ENCODE peak calls at places on chromosome 13, in seven cellular contexts. S is IMR-90, J is neuronal stem cell, C is H9, A is trophoblast cell, W is H1, O is mesenchymal stem cell. U is an unnamed sample. For H3K4me1, the result is how much of the 10 kb centered on the place peaks cover.

GRCh38 chr13:51816604-51817254 is 12.8 kb upstream of the DHRS12 start:
- DNase-seq in S (no peak), J (no peak), C (no peak), A (peak), W (no peak), O (no peak), U (no peak)

GRCh38 chr13:110560606-110561334 is 752 bp downstream of the RAB20 start:
- DNase-seq in S (no peak), J (peak), C (peak), A (peak), W (no peak), O (peak), U (peak)

GRCh38 chr13:110334256-110334655 is 27.2 kb downstream of the COL4A2 start:
- DNase-seq in S (peak), J (no peak), C (no peak), A (peak), W (no peak), O (peak), U (no peak)

GRCh38 chr13:75384881-75385707 is 96.9 kb downstream of the TBC1D4 start:
- DNase-seq in S (no peak), J (no peak), C (no peak), A (no peak), W (no peak), O (no peak), U (no peak)

GRCh38 chr13:112959206-112959605 is 9.8 kb upstream of the MCF2L start:
- DNase-seq in S (no peak), J (no peak), C (no peak), A (no peak), W (no peak), O (no peak), U (no peak)

GRCh38 chr13:21060063-21060826 is 1.1 kb downstream of the LATS2 start:
- DNase-seq in S (peak), J (no peak), C (no peak), A (peak), W (peak), O (peak), U (peak)

GRCh38 chr13:100513987-100514670 is 74.5 kb downstream of the GGACT start:
- DNase-seq in S (no peak), J (no peak), C (peak), A (no peak), W (no peak), O (peak), U (no peak)

GRCh38 chr13:101785858-101786257 is 333.4 kb downstream of the ITGBL1 start:
- DNase-seq in S (peak), J (peak), C (peak), A (no peak), W (peak), O (peak), U (peak)

GRCh38 chr13:99740261-99740979 is 231.1 kb downstream of the ZIC5 start:
- DNase-seq in S (no peak), J (no peak), C (no peak), A (no peak), W (peak), O (no peak), U (peak)

GRCh38 chr13:65336916-65337315 is 1893.2 kb downstream of the PCDH9 start:
- DNase-seq in S (peak), J (no peak), C (no peak), A (no peak), W (no peak), O (no peak), U (no peak)

GRCh38 chr13:30019648-30020626 is 169.5 kb upstream of the UBL3 start:
- DNase-seq in S (no peak), J (no peak), C (no peak), A (peak), W (no peak), O (no peak), U (peak)

GRCh38 chr13:59906413-59907027 is 257.2 kb downstream of the DIAPH3 start:
- DNase-seq in S (peak), J (no peak), C (no peak), A (no peak), W (no peak), O (peak), U (peak)

GRCh38 chr13:39036212-39036611 is 1.7 kb downstream of the PROSER1 start:
- DNase-seq in S (peak), J (no peak), C (no peak), A (peak), W (no peak), O (peak), U (peak)

GRCh38 chr13:24216176-24216575 is 55.7 kb downstream of the SPATA13 start:
- DNase-seq in S (no peak), J (no peak), C (no peak), A (no peak), W (no peak), O (no peak), U (no peak)

GRCh38 chr13:40445557-40445990 is 220.9 kb downstream of the FOXO1 start:
- DNase-seq in S (no peak), J (no peak), C (peak), A (peak), W (no peak), O (no peak), U (peak)

GRCh38 chr13:36297600-36298338 is at the start of gene CCDC169:
- DNase-seq in S (peak), J (peak), C (peak), A (peak), W (peak), O (peak), U (peak)

GRCh38 chr13:21676611-21677021 is 5.7 kb downstream of the FGF9 start:
- DNase-seq in S (no peak), J (peak), C (peak), A (no peak), W (peak), O (no peak), U (peak)

GRCh38 chr13:41196620-41197019 is 2.3 kb upstream of the KBTBD7 start:
- DNase-seq in S (no peak), J (no peak), C (no peak), A (no peak), W (no peak), O (no peak), U (peak)

GRCh38 chr13:100550433-100550832 is 38.2 kb downstream of the GGACT start:
- DNase-seq in S (peak), J (no peak), C (no peak), A (no peak), W (peak), O (peak), U (no peak)

GRCh38 chr13:40352807-40353562 is 313.5 kb downstream of the FOXO1 start:
- DNase-seq in S (no peak), J (no peak), C (no peak), A (no peak), W (no peak), O (no peak), U (no peak)

GRCh38 chr13:50167967-50168366 is 152.7 kb downstream of the KCNRG start:
- DNase-seq in S (no peak), J (no peak), C (no peak), A (no peak), W (no peak), O (no peak), U (no peak)

GRCh38 chr13:40550130-40550529 is 116.3 kb downstream of the FOXO1 start:
- DNase-seq in S (no peak), J (no peak), C (no peak), A (no peak), W (no peak), O (peak), U (no peak)

GRCh38 chr13:27988520-27988919 is at the start of gene URAD:
- DNase-seq in S (no peak), J (no peak), C (no peak), A (peak), W (no peak), O (no peak), U (no peak)

GRCh38 chr13:79973533-79973963 is 367.4 kb downstream of the SPRY2 start:
- DNase-seq in S (no peak), J (no peak), C (no peak), A (no peak), W (no peak), O (no peak), U (peak)

GRCh38 chr13:30907167-30907761 is 1.2 kb downstream of the MEDAG start:
- DNase-seq in S (peak), J (no peak), C (no peak), A (no peak), W (no peak), O (peak), U (peak)

GRCh38 chr13:113977976-113978375 is 4.1 kb upstream of the C13orf46 start:
- DNase-seq in S (no peak), J (no peak), C (no peak), A (no peak), W (no peak), O (no peak), U (no peak)

GRCh38 chr13:105991622-105992254 is 543.7 kb downstream of the EFNB2 start:
- DNase-seq in S (peak), J (no peak), C (no peak), A (peak), W (no peak), O (peak), U (peak)

GRCh38 chr13:53778937-53779336 is 750.3 kb downstream of the OLFM4 start:
- DNase-seq in S (no peak), J (no peak), C (no peak), A (no peak), W (no peak), O (no peak), U (peak)

GRCh38 chr13:110257408-110257807 is 49.5 kb downstream of the COL4A1 start:
- DNase-seq in S (no peak), J (no peak), C (no peak), A (no peak), W (no peak), O (no peak), U (no peak)

GRCh38 chr13:95185851-95186250 is 115.4 kb downstream of the ABCC4 start:
- DNase-seq in S (no peak), J (no peak), C (no peak), A (no peak), W (no peak), O (no peak), U (peak)

GRCh38 chr13:95182570-95183285 is 118.5 kb downstream of the ABCC4 start:
- DNase-seq in S (no peak), J (no peak), C (no peak), A (no peak), W (no peak), O (no peak), U (no peak)

GRCh38 chr13:95184317-95184716 is 116.9 kb downstream of the ABCC4 start:
- DNase-seq in S (no peak), J (no peak), C (no peak), A (no peak), W (no peak), O (no peak), U (no peak)

GRCh38 chr13:95188128-95188527 is 113.1 kb downstream of the ABCC4 start:
- DNase-seq in S (no peak), J (no peak), C (no peak), A (no peak), W (no peak), O (peak), U (no peak)

DNA sequence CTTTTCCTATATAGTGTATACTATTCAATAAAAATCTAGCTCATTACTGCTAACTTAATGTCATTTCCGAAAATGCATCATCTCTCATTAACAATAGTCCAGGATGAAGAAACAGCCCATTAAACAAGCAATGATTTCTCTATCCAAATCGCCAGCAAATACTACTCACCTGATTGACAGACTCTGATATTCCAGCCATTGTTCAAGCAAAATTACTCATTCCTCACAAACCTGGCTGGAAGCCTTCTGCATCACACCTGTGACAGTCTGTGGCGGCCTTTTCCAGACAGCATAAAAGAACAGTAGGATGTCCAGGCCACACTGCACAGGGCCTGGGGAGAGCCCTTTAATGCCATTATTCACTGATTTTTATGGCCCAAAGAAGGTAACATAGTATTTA is 115.9 kb downstream of the ABCC4 start:
- DNase-seq in S (no peak), J (no peak), C (no peak), A (no peak), W (no peak), O (no peak), U (no peak)
- H3K4me1 ChIP-seq in S (under half), J (under half), C (under half), A (under half), W (under half), O (under half), U (under half)

GRCh38 chr13:77894743-77895142 is 23.9 kb downstream of the EDNRB start:
- DNase-seq in S (no peak), J (no peak), C (no peak), A (no peak), W (no peak), O (no peak), U (no peak)
- H3K4ac ChIP-seq in S (no peak), J (no peak), C (no peak), A (no peak), W (no peak), O (no peak), U (no peak)

DNA sequence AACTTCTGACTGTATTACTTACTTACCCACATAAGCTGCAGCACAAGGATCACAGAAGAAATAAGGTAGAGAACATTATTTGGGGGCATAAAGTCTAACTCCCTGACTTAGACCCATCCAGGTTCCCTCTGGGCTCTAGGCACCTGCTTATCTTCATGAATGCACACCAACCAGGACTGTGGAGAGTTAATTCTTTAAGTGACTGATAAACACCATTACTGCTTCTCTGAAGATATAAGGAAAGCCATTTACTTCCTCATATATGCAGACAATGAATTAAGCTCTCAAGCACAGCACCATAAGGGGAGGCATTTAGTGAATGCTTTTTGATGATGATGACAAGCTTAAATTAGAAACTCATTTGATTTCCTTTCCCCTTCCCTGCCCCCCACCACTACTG is 22.5 kb downstream of the OBI1 start:
- DNase-seq in S (no peak), J (no peak), C (no peak), A (no peak), W (no peak), O (no peak), U (no peak)
- H3K4me1 ChIP-seq in S (under half), J (under half), C (under half), A (under half), W (under half), O (under half), U (under half)

DNA sequence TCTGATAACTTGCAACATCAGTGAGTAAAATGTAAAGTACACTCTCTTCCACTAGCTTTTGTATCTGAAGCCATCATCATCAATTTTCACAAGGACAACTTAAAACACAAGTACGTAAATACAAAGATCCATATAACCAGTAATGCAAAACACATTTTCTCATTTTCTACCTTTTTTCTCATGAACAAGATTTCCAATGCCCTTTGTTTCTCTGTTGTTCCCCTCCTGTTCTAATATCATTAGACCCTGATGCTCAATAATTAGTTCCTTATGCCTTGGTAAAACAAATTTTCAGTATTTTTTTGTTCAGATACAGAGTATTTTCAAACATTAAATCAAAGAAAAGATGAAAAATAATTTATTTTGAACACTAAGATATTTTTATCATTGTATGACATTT is 437.2 kb upstream of the MIR17HG start:
- DNase-seq in S (no peak), J (no peak), C (no peak), A (no peak), W (no peak), O (no peak), U (no peak)
- H3K4ac ChIP-seq in S (no peak), J (no peak), C (no peak), A (no peak), W (no peak), O (no peak), U (no peak)

GRCh38 chr13:25934127-25934526 is 117.7 kb downstream of the SHISA2 start:
- DNase-seq in S (no peak), J (no peak), C (no peak), A (no peak), W (no peak), O (no peak), U (no peak)

GRCh38 chr13:25930655-25931054 is 121.2 kb downstream of the SHISA2 start:
- DNase-seq in S (no peak), J (no peak), C (no peak), A (no peak), W (no peak), O (no peak), U (no peak)

GRCh38 chr13:25932353-25932752 is 119.5 kb downstream of the SHISA2 start:
- DNase-seq in S (no peak), J (no peak), C (no peak), A (no peak), W (no peak), O (no peak), U (no peak)

GRCh38 chr13:25929816-25930215 is 122.0 kb downstream of the SHISA2 start:
- DNase-seq in S (no peak), J (no peak), C (no peak), A (no peak), W (no peak), O (no peak), U (no peak)

DNA sequence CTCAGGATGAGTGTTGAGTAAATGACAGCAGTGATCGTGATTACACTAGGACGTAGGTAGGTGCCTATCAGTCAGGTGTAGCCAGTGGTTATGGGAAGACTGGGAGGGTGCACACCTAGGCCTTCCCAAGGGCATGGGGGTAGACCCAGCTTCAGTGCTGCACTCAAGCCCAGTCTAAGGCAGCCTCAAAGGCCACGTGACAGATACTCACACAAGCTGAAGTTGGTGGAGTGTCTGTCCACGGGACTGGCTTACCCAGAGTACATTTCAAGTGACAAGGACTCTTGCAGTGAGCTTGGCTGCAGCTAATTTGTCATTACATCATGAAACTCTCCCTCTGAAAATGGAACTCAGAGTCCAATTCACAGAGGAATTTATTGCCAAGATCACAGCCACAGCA is 118.3 kb downstream of the SHISA2 start:
- DNase-seq in S (no peak), J (no peak), C (no peak), A (no peak), W (no peak), O (no peak), U (no peak)
- H3K4me1 ChIP-seq in S (under half), J (under half), C (under half), A (under half), W (under half), O (under half), U (under half)

GRCh38 chr13:73720216-73720840 is 413.9 kb downstream of the KLF12 start:
- DNase-seq in S (peak), J (no peak), C (no peak), A (no peak), W (no peak), O (no peak), U (no peak)
- H3K4ac ChIP-seq in S (no peak), J (no peak), C (no peak), A (no peak), W (no peak), O (no peak), U (no peak)

DNA sequence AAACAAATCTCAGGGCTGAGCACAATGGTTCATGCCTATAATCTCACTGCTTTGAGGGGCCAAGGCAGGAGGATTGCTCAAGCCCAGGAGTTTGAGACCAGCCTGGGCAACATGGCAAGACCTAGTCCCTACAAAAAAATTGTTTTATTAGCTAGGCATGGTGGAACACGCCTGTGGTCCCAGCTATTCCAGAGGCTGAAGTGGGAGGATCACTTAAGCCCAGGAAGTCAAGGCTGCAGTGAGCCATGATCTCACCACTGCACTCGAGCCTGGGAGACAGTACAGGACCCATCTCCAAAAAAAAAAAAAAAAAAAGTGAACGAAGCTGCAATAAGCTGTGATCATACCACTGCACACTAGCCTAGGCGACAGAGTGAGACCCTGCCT is 25.1 kb downstream of the ABCC4 start:
- DNase-seq in S (no peak), J (no peak), C (no peak), A (no peak), W (no peak), O (peak), U (no peak)
- H3K4me1 ChIP-seq in S (under half), J (under half), C (under half), A (under half), W (under half), O (under half), U (under half)

GRCh38 chr13:70206671-70207070 is 98.4 kb upstream of the KLHL1 start:
- DNase-seq in S (no peak), J (no peak), C (no peak), A (no peak), W (no peak), O (no peak), U (no peak)
- H3K4ac ChIP-seq in S (no peak), J (no peak), C (no peak), A (no peak), W (no peak), O (no peak), U (no peak)